ENCODE peak calls at places on chromosomes 16 and 17, in eight cellular contexts. One of them, this sample, is unnamed.

GRCh38 chr16:7025616-7026190 is 306.9 kb upstream of the RBFOX1 start:
- DNase-seq in tibial artery: no peak
- DNase-seq in Panc1: peak; percentile 20
- DNase-seq in heart left ventricle: peak; percentile 65
- DNase-seq in stomach: peak; percentile 46
- DNase-seq in dorsolateral prefrontal cortex: peak; percentile 83
- DNase-seq in HCT116: no peak
- DNase-seq in cardiac muscle cell: peak; percentile 89
- DNase-seq in this sample: no peak

GRCh38 chr17:3602499-3602898 is 6.7 kb downstream of the TRPV1 start:
- DNase-seq in heart left ventricle: no peak
- DNase-seq in HCT116: peak; percentile 43
- DNase-seq in cardiac muscle cell: peak; percentile 59
- DNase-seq in dorsolateral prefrontal cortex: no peak
- DNase-seq in tibial artery: no peak
- DNase-seq in Panc1: peak; percentile 15
- DNase-seq in stomach: no peak
- DNase-seq in this sample: no peak

GRCh38 chr16:61263400-61263799 is 772.8 kb downstream of the CDH8 start:
- DNase-seq in tibial artery: no peak
- DNase-seq in stomach: no peak
- DNase-seq in dorsolateral prefrontal cortex: no peak
- DNase-seq in HCT116: no peak
- DNase-seq in heart left ventricle: no peak
- DNase-seq in Panc1: no peak
- DNase-seq in cardiac muscle cell: no peak
- DNase-seq in this sample: no peak

GRCh38 chr17:75048396-75048933 is 1.4 kb downstream of the KCTD2 start:
- DNase-seq in HCT116: no peak
- DNase-seq in heart left ventricle: peak; percentile 59
- DNase-seq in cardiac muscle cell: no peak
- DNase-seq in dorsolateral prefrontal cortex: peak; percentile 64
- DNase-seq in stomach: peak; percentile 41
- DNase-seq in tibial artery: peak; percentile 73
- DNase-seq in Panc1: no peak
- DNase-seq in this sample: no peak

GRCh38 chr16:9670058-9670457 is 512.2 kb downstream of the GRIN2A start:
- DNase-seq in HCT116: no peak
- DNase-seq in cardiac muscle cell: no peak
- DNase-seq in heart left ventricle: no peak
- DNase-seq in stomach: no peak
- DNase-seq in Panc1: no peak
- DNase-seq in tibial artery: no peak
- DNase-seq in dorsolateral prefrontal cortex: no peak
- DNase-seq in this sample: peak; percentile 34

GRCh38 chr17:17342242-17342945 is 39.2 kb downstream of the NT5M start:
- DNase-seq in dorsolateral prefrontal cortex: peak; percentile 12
- DNase-seq in HCT116: no peak
- DNase-seq in Panc1: no peak
- DNase-seq in tibial artery: peak; percentile 51
- DNase-seq in cardiac muscle cell: no peak
- DNase-seq in stomach: peak; percentile 58
- DNase-seq in heart left ventricle: no peak
- DNase-seq in this sample: no peak

GRCh38 chr16:79358188-79358587 is 242.3 kb downstream of the MAF start:
- DNase-seq in Panc1: no peak
- DNase-seq in tibial artery: no peak
- DNase-seq in HCT116: no peak
- DNase-seq in heart left ventricle: peak; percentile 47
- DNase-seq in cardiac muscle cell: no peak
- DNase-seq in dorsolateral prefrontal cortex: no peak
- DNase-seq in stomach: no peak
- DNase-seq in this sample: no peak

GRCh38 chr17:77487211-77487629 is 346.5 kb downstream of the SEC14L1 start:
- DNase-seq in stomach: no peak
- DNase-seq in heart left ventricle: peak; percentile 19
- DNase-seq in cardiac muscle cell: no peak
- DNase-seq in HCT116: no peak
- DNase-seq in tibial artery: no peak
- DNase-seq in Panc1: no peak
- DNase-seq in dorsolateral prefrontal cortex: no peak
- DNase-seq in this sample: no peak

GRCh38 chr17:75566456-75567233 is 21.0 kb upstream of the MYO15B start:
- DNase-seq in heart left ventricle: no peak
- DNase-seq in stomach: no peak
- DNase-seq in Panc1: no peak
- DNase-seq in tibial artery: no peak
- DNase-seq in dorsolateral prefrontal cortex: no peak
- DNase-seq in cardiac muscle cell: no peak
- DNase-seq in HCT116: no peak
- DNase-seq in this sample: no peak

GRCh38 chr17:51397361-51398127 is 137.2 kb downstream of the UTP18 start:
- DNase-seq in HCT116: peak; percentile 56
- DNase-seq in heart left ventricle: no peak
- DNase-seq in cardiac muscle cell: no peak
- DNase-seq in dorsolateral prefrontal cortex: no peak
- DNase-seq in tibial artery: no peak
- DNase-seq in stomach: no peak
- DNase-seq in Panc1: peak; percentile 32
- DNase-seq in this sample: no peak

GRCh38 chr16:12976936-12977335 is 75.5 kb downstream of the SHISA9 start:
- DNase-seq in HCT116: no peak
- DNase-seq in Panc1: no peak
- DNase-seq in cardiac muscle cell: no peak
- DNase-seq in tibial artery: no peak
- DNase-seq in dorsolateral prefrontal cortex: no peak
- DNase-seq in heart left ventricle: no peak
- DNase-seq in stomach: no peak
- DNase-seq in this sample: no peak

GRCh38 chr17:75855310-75856061 is at the start of gene WBP2:
- DNase-seq in stomach: peak; percentile 98
- DNase-seq in cardiac muscle cell: peak; percentile 100
- DNase-seq in tibial artery: peak; percentile 99
- DNase-seq in HCT116: peak; percentile 100
- DNase-seq in heart left ventricle: peak; percentile 99
- DNase-seq in dorsolateral prefrontal cortex: peak; percentile 99
- DNase-seq in Panc1: peak; percentile 99
- DNase-seq in this sample: peak; percentile 100

GRCh38 chr17:37752482-37752881 is 7.6 kb upstream of the HNF1B start:
- DNase-seq in HCT116: no peak
- DNase-seq in Panc1: no peak
- DNase-seq in cardiac muscle cell: no peak
- DNase-seq in dorsolateral prefrontal cortex: no peak
- DNase-seq in stomach: no peak
- DNase-seq in tibial artery: no peak
- DNase-seq in heart left ventricle: no peak
- DNase-seq in this sample: no peak

GRCh38 chr16:84341533-84342295 is 26.6 kb upstream of the ATP2C2 start:
- DNase-seq in heart left ventricle: no peak
- DNase-seq in HCT116: no peak
- DNase-seq in Panc1: no peak
- DNase-seq in stomach: no peak
- DNase-seq in tibial artery: no peak
- DNase-seq in cardiac muscle cell: no peak
- DNase-seq in dorsolateral prefrontal cortex: peak; percentile 28
- DNase-seq in this sample: no peak
- H3K4me3 ChIP-seq in heart left ventricle: no peak overlapping the region
- H3K4me3 ChIP-seq in HCT116: no peak overlapping the region
- H3K4me3 ChIP-seq in Panc1: no peak overlapping the region
- H3K4me3 ChIP-seq in stomach: no peak overlapping the region
- H3K4me3 ChIP-seq in tibial artery: no peak overlapping the region
- H3K4me3 ChIP-seq in cardiac muscle cell: no peak overlapping the region
- H3K4me3 ChIP-seq in dorsolateral prefrontal cortex: no peak overlapping the region
- H3K4me3 ChIP-seq in this sample: no peak overlapping the region

GRCh38 chr16:72055911-72056310 is 1.6 kb downstream of the HP start:
- DNase-seq in dorsolateral prefrontal cortex: no peak
- DNase-seq in Panc1: no peak
- DNase-seq in tibial artery: no peak
- DNase-seq in heart left ventricle: no peak
- DNase-seq in HCT116: no peak
- DNase-seq in stomach: no peak
- DNase-seq in cardiac muscle cell: no peak
- DNase-seq in this sample: no peak

GRCh38 chr16:72049110-72049509 is 5.2 kb upstream of the HP start:
- DNase-seq in stomach: no peak
- DNase-seq in tibial artery: no peak
- DNase-seq in dorsolateral prefrontal cortex: no peak
- DNase-seq in heart left ventricle: no peak
- DNase-seq in cardiac muscle cell: no peak
- DNase-seq in Panc1: no peak
- DNase-seq in HCT116: no peak
- DNase-seq in this sample: no peak

GRCh38 chr16:72051818-72052217 is 2.5 kb upstream of the HP start:
- DNase-seq in heart left ventricle: no peak
- DNase-seq in HCT116: no peak
- DNase-seq in stomach: no peak
- DNase-seq in dorsolateral prefrontal cortex: no peak
- DNase-seq in cardiac muscle cell: no peak
- DNase-seq in Panc1: no peak
- DNase-seq in tibial artery: no peak
- DNase-seq in this sample: no peak

DNA sequence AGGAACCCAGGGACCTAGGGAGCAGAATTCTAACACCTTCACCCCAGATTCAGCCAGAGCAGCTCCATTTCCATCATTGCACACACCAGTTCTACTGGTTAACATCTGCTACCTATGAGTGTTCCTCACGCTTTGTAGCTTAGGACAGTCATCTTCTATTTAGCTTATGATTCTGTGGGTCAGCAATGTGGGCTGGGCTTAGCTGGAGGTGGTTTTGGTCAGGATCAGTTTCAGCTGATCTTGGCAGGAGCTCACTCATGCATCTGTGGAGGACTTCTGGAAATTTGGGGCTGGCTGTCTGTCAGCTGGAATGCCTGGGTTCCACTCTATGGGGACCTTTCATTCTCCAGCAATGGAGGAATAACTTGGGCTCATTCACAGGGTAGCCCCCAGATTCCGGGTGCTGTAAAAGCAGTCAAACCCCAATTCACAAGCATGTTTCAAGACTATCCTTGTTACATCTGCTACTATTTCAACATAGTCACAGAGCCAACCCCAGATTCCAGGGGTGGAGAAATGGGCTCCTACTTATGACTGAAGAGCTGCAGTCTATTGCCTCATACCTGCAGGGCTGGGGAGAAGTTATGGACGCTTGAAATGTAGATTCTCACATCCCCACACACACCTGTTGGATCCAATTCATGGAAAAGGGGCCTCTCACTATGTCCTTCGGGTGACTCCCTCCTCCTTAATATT is 3.4 kb upstream of the HP start:
- DNase-seq in Panc1: no peak
- DNase-seq in heart left ventricle: no peak
- DNase-seq in HCT116: no peak
- DNase-seq in tibial artery: no peak
- DNase-seq in cardiac muscle cell: no peak
- DNase-seq in stomach: no peak
- DNase-seq in dorsolateral prefrontal cortex: no peak
- DNase-seq in this sample: no peak
- H3K27ac ChIP-seq in Panc1: no peak overlapping the region
- H3K27ac ChIP-seq in heart left ventricle: no peak overlapping the region
- H3K27ac ChIP-seq in HCT116: no peak overlapping the region
- H3K27ac ChIP-seq in tibial artery: no peak overlapping the region
- H3K27ac ChIP-seq in cardiac muscle cell: no peak overlapping the region
- H3K27ac ChIP-seq in stomach: no peak overlapping the region
- H3K27ac ChIP-seq in dorsolateral prefrontal cortex: no peak overlapping the region
- H3K27ac ChIP-seq in this sample: no peak overlapping the region

DNA sequence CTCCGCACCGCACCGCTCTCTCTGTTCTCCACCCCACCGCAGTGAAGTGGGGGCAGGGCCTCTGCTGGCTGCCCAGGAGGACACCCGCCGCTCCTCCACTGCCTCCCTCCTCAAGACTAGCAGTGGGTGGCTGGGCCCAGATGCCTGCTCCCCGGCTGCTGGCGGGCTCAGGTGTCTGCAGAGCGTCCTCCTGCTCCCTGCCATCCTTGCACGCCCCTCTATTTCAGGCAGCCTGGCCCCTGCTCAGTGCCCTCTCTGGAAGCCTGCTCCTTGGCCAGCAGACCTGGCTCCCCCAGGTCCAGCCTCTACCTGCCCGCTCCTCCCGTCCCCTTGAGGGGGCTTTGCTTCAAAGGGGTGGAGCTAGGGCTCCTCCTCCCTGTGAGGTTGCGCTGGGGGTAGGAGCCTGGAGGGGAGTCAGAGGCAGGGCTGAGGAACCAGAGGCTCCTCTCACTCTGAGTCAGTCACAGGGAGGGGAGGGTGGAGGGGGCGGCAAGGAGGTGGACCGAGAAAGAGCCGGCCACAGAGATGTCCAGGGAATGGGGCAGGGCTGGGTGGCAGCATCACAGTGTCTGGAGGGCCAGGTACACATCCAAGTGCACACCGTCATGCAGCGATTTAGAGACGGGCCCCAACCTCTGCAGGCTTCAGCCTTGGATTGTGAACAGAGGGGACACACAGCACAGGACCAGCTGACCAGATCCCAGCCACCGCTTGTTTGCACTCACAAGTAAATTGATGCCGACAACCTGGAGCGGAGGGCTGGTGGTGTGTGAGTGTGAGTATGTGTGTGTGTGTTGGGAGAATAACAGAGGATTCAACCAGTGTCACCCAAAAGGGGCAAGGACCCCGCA is 9.8 kb upstream of the TMEM92 start:
- DNase-seq in tibial artery: peak; percentile 71
- DNase-seq in stomach: no peak
- DNase-seq in dorsolateral prefrontal cortex: no peak
- DNase-seq in HCT116: no peak
- DNase-seq in Panc1: no peak
- DNase-seq in heart left ventricle: no peak
- DNase-seq in cardiac muscle cell: peak; percentile 35
- DNase-seq in this sample: no peak
- H3K4me3 ChIP-seq in tibial artery: no peak overlapping the region
- H3K4me3 ChIP-seq in stomach: no peak overlapping the region
- H3K4me3 ChIP-seq in dorsolateral prefrontal cortex: no peak overlapping the region
- H3K4me3 ChIP-seq in HCT116: no peak overlapping the region
- H3K4me3 ChIP-seq in Panc1: no peak overlapping the region
- H3K4me3 ChIP-seq in heart left ventricle: no peak overlapping the region
- H3K4me3 ChIP-seq in cardiac muscle cell: no peak overlapping the region
- H3K4me3 ChIP-seq in this sample: no peak overlapping the region

GRCh38 chr16:84780063-84780462 is 39.7 kb upstream of the CRISPLD2 start:
- DNase-seq in HCT116: no peak
- DNase-seq in tibial artery: no peak
- DNase-seq in stomach: no peak
- DNase-seq in cardiac muscle cell: no peak
- DNase-seq in heart left ventricle: no peak
- DNase-seq in Panc1: no peak
- DNase-seq in dorsolateral prefrontal cortex: no peak
- DNase-seq in this sample: no peak

GRCh38 chr16:84777435-84777834 is 42.4 kb upstream of the CRISPLD2 start:
- DNase-seq in cardiac muscle cell: no peak
- DNase-seq in Panc1: no peak
- DNase-seq in heart left ventricle: no peak
- DNase-seq in tibial artery: no peak
- DNase-seq in stomach: no peak
- DNase-seq in HCT116: no peak
- DNase-seq in dorsolateral prefrontal cortex: no peak
- DNase-seq in this sample: no peak

GRCh38 chr16:84778720-84779119 is 41.1 kb upstream of the CRISPLD2 start:
- DNase-seq in cardiac muscle cell: no peak
- DNase-seq in Panc1: no peak
- DNase-seq in tibial artery: no peak
- DNase-seq in dorsolateral prefrontal cortex: no peak
- DNase-seq in HCT116: no peak
- DNase-seq in heart left ventricle: no peak
- DNase-seq in stomach: no peak
- DNase-seq in this sample: no peak

GRCh38 chr16:84782841-84783240 is 36.9 kb upstream of the CRISPLD2 start:
- DNase-seq in dorsolateral prefrontal cortex: no peak
- DNase-seq in tibial artery: no peak
- DNase-seq in stomach: no peak
- DNase-seq in HCT116: no peak
- DNase-seq in Panc1: no peak
- DNase-seq in heart left ventricle: no peak
- DNase-seq in cardiac muscle cell: no peak
- DNase-seq in this sample: no peak

GRCh38 chr16:84780977-84781376 is 38.8 kb upstream of the CRISPLD2 start:
- DNase-seq in dorsolateral prefrontal cortex: no peak
- DNase-seq in Panc1: no peak
- DNase-seq in stomach: no peak
- DNase-seq in HCT116: no peak
- DNase-seq in tibial artery: no peak
- DNase-seq in cardiac muscle cell: no peak
- DNase-seq in heart left ventricle: no peak
- DNase-seq in this sample: no peak
- H3K27ac ChIP-seq in dorsolateral prefrontal cortex: no peak overlapping the region
- H3K27ac ChIP-seq in Panc1: no peak overlapping the region
- H3K27ac ChIP-seq in stomach: no peak overlapping the region
- H3K27ac ChIP-seq in HCT116: no peak overlapping the region
- H3K27ac ChIP-seq in tibial artery: no peak overlapping the region
- H3K27ac ChIP-seq in cardiac muscle cell: peak overlapping the region; percentile 8
- H3K27ac ChIP-seq in heart left ventricle: no peak overlapping the region
- H3K27ac ChIP-seq in this sample: no peak overlapping the region